ENCODE peak calls at places on chromosomes 16 and 17, in seven cellular contexts. One of them, this sample, is unnamed.

GRCh38 chr16:1929578-1930337 is 11.5 kb upstream of the HS3ST6 start:
- DNase-seq in breast epithelium: peak
- DNase-seq in spleen: peak
- DNase-seq in fibroblast of mammary gland: peak
- DNase-seq in body of pancreas: peak
- DNase-seq in GM12865: peak
- DNase-seq in PC-9: peak
- DNase-seq in this sample: peak

GRCh38 chr17:76331083-76331482 is 22.6 kb downstream of the PRPSAP1 start:
- DNase-seq in breast epithelium: no peak
- DNase-seq in spleen: no peak
- DNase-seq in fibroblast of mammary gland: no peak
- DNase-seq in body of pancreas: no peak
- DNase-seq in GM12865: no peak
- DNase-seq in PC-9: peak
- DNase-seq in this sample: no peak

GRCh38 chr16:86625821-86626220 is 47.5 kb downstream of the FOXL1 start:
- DNase-seq in breast epithelium: peak
- DNase-seq in spleen: no peak
- DNase-seq in fibroblast of mammary gland: no peak
- DNase-seq in body of pancreas: no peak
- DNase-seq in GM12865: no peak
- DNase-seq in PC-9: no peak
- DNase-seq in this sample: no peak

GRCh38 chr17:80959330-80960036 is 32.2 kb upstream of the CHMP6 start:
- DNase-seq in breast epithelium: peak
- DNase-seq in spleen: peak
- DNase-seq in fibroblast of mammary gland: peak
- DNase-seq in body of pancreas: peak
- DNase-seq in GM12865: no peak
- DNase-seq in PC-9: no peak
- DNase-seq in this sample: peak

GRCh38 chr17:63675607-63676539 is 24.1 kb downstream of the LIMD2 start:
- DNase-seq in breast epithelium: peak
- DNase-seq in spleen: no peak
- DNase-seq in fibroblast of mammary gland: peak
- DNase-seq in body of pancreas: peak
- DNase-seq in GM12865: no peak
- DNase-seq in PC-9: peak
- DNase-seq in this sample: peak

GRCh38 chr17:78421534-78422266 is 43.3 kb downstream of the PGS1 start:
- DNase-seq in breast epithelium: peak
- DNase-seq in spleen: peak
- DNase-seq in fibroblast of mammary gland: peak
- DNase-seq in body of pancreas: peak
- DNase-seq in GM12865: peak
- DNase-seq in PC-9: peak
- DNase-seq in this sample: peak

GRCh38 chr16:30351001-30351441 is 4.1 kb downstream of the CD2BP2 start:
- DNase-seq in breast epithelium: no peak
- DNase-seq in spleen: peak
- DNase-seq in fibroblast of mammary gland: no peak
- DNase-seq in body of pancreas: no peak
- DNase-seq in GM12865: no peak
- DNase-seq in PC-9: no peak
- DNase-seq in this sample: no peak

GRCh38 chr16:80580109-80580832 is 39.5 kb downstream of the DYNLRB2 start:
- DNase-seq in breast epithelium: no peak
- DNase-seq in spleen: no peak
- DNase-seq in fibroblast of mammary gland: peak
- DNase-seq in body of pancreas: no peak
- DNase-seq in GM12865: peak
- DNase-seq in PC-9: no peak
- DNase-seq in this sample: peak

GRCh38 chr17:79914813-79915740 is 75.8 kb upstream of the CBX4 start:
- DNase-seq in breast epithelium: no peak
- DNase-seq in spleen: peak
- DNase-seq in fibroblast of mammary gland: no peak
- DNase-seq in body of pancreas: no peak
- DNase-seq in GM12865: no peak
- DNase-seq in PC-9: no peak
- DNase-seq in this sample: no peak

GRCh38 chr16:68499011-68499410 is 40.1 kb upstream of the ZFP90 start:
- DNase-seq in breast epithelium: peak
- DNase-seq in spleen: no peak
- DNase-seq in fibroblast of mammary gland: no peak
- DNase-seq in body of pancreas: no peak
- DNase-seq in GM12865: no peak
- DNase-seq in PC-9: no peak
- DNase-seq in this sample: no peak

GRCh38 chr16:77945126-77945525 is 77.2 kb upstream of the CLEC3A start:
- DNase-seq in breast epithelium: no peak
- DNase-seq in spleen: no peak
- DNase-seq in fibroblast of mammary gland: no peak
- DNase-seq in body of pancreas: no peak
- DNase-seq in GM12865: no peak
- DNase-seq in PC-9: no peak
- DNase-seq in this sample: peak

GRCh38 chr16:70661918-70662641 is 15.7 kb downstream of the IL34 start:
- DNase-seq in breast epithelium: no peak
- DNase-seq in spleen: no peak
- DNase-seq in fibroblast of mammary gland: peak
- DNase-seq in body of pancreas: no peak
- DNase-seq in GM12865: no peak
- DNase-seq in PC-9: no peak
- DNase-seq in this sample: no peak

GRCh38 chr17:63223212-63223911 is 222.7 kb downstream of the CYB561 start:
- DNase-seq in breast epithelium: no peak
- DNase-seq in spleen: no peak
- DNase-seq in fibroblast of mammary gland: no peak
- DNase-seq in body of pancreas: no peak
- DNase-seq in GM12865: no peak
- DNase-seq in PC-9: no peak
- DNase-seq in this sample: no peak

GRCh38 chr16:1330260-1330914 is 3.1 kb upstream of the BAIAP3 start:
- DNase-seq in breast epithelium: no peak
- DNase-seq in spleen: no peak
- DNase-seq in fibroblast of mammary gland: no peak
- DNase-seq in body of pancreas: no peak
- DNase-seq in GM12865: peak
- DNase-seq in PC-9: no peak
- DNase-seq in this sample: no peak

GRCh38 chr16:81885976-81886586 is 107.0 kb downstream of the PLCG2 start:
- DNase-seq in breast epithelium: no peak
- DNase-seq in spleen: no peak
- DNase-seq in fibroblast of mammary gland: peak
- DNase-seq in body of pancreas: no peak
- DNase-seq in GM12865: peak
- DNase-seq in PC-9: no peak
- DNase-seq in this sample: peak

GRCh38 chr16:80703391-80704071 is 100.9 kb downstream of the CDYL2 start:
- DNase-seq in breast epithelium: no peak
- DNase-seq in spleen: no peak
- DNase-seq in fibroblast of mammary gland: no peak
- DNase-seq in body of pancreas: no peak
- DNase-seq in GM12865: no peak
- DNase-seq in PC-9: no peak
- DNase-seq in this sample: no peak

GRCh38 chr17:14268264-14268663 is 31.6 kb upstream of the CDRT15 start:
- DNase-seq in breast epithelium: no peak
- DNase-seq in spleen: no peak
- DNase-seq in fibroblast of mammary gland: peak
- DNase-seq in body of pancreas: no peak
- DNase-seq in GM12865: no peak
- DNase-seq in PC-9: no peak
- DNase-seq in this sample: no peak

GRCh38 chr16:66359811-66360608 is 6.5 kb upstream of the CDH5 start:
- DNase-seq in breast epithelium: no peak
- DNase-seq in spleen: no peak
- DNase-seq in fibroblast of mammary gland: no peak
- DNase-seq in body of pancreas: no peak
- DNase-seq in GM12865: no peak
- DNase-seq in PC-9: no peak
- DNase-seq in this sample: peak

GRCh38 chr17:37413875-37414519 is 7.3 kb downstream of the TADA2A start:
- DNase-seq in breast epithelium: no peak
- DNase-seq in spleen: no peak
- DNase-seq in fibroblast of mammary gland: peak
- DNase-seq in body of pancreas: no peak
- DNase-seq in GM12865: no peak
- DNase-seq in PC-9: no peak
- DNase-seq in this sample: no peak

GRCh38 chr16:51767564-51767963 is 616.5 kb upstream of the SALL1 start:
- DNase-seq in breast epithelium: no peak
- DNase-seq in spleen: no peak
- DNase-seq in fibroblast of mammary gland: no peak
- DNase-seq in body of pancreas: no peak
- DNase-seq in GM12865: no peak
- DNase-seq in PC-9: no peak
- DNase-seq in this sample: no peak

GRCh38 chr17:64024781-64025731 is 4.6 kb upstream of the ICAM2 start:
- DNase-seq in breast epithelium: no peak
- DNase-seq in spleen: no peak
- DNase-seq in fibroblast of mammary gland: peak
- DNase-seq in body of pancreas: peak
- DNase-seq in GM12865: no peak
- DNase-seq in PC-9: no peak
- DNase-seq in this sample: no peak

GRCh38 chr17:32350662-32351418 is 883 bp downstream of the ZNF207 start:
- DNase-seq in breast epithelium: peak
- DNase-seq in spleen: no peak
- DNase-seq in fibroblast of mammary gland: peak
- DNase-seq in body of pancreas: peak
- DNase-seq in GM12865: peak
- DNase-seq in PC-9: peak
- DNase-seq in this sample: peak

GRCh38 chr16:3836641-3837040 is 43.9 kb downstream of the CREBBP start:
- DNase-seq in breast epithelium: no peak
- DNase-seq in spleen: no peak
- DNase-seq in fibroblast of mammary gland: peak
- DNase-seq in body of pancreas: no peak
- DNase-seq in GM12865: no peak
- DNase-seq in PC-9: no peak
- DNase-seq in this sample: no peak

GRCh38 chr17:41734139-41734948 is at the start of gene HAP1:
- DNase-seq in breast epithelium: no peak
- DNase-seq in spleen: no peak
- DNase-seq in fibroblast of mammary gland: no peak
- DNase-seq in body of pancreas: peak
- DNase-seq in GM12865: no peak
- DNase-seq in PC-9: no peak
- DNase-seq in this sample: no peak

DNA sequence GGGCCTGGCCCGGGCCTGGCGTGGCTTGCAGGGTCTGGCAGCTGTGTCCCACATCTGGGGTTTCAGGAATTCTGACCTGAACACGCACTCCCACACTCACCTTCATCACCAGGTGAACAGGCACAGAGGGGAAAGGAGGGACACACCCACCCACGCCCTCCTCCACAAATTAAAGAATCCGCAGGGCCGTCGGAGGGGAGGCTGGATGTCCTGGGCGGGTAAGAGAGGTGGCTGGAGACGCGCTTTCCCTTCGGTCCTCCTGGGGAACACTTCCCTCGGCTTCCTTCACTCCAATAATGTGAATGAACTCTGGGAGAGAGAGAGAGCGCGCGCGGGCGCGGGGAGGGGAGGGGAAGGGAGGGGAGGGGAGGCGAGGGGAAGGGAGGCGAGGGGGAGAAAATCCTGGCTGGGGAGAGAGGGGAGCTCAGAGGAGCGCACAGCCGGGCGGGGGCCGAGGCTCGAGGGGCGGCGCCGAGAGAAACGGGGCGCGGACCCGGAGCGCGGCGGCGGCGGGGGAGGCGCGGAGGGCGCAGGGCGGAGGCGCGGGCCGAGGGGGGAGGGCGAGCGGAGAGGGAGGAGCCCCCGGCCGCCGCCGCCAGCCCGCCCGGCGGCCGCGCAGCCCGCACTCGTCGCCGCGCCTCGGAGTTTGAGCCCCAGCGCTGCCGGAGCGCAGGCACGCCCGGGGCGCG is at the start of gene CACNG4:
- DNase-seq in breast epithelium: no peak
- DNase-seq in spleen: no peak
- DNase-seq in fibroblast of mammary gland: no peak
- DNase-seq in body of pancreas: no peak
- DNase-seq in GM12865: no peak
- DNase-seq in PC-9: no peak
- DNase-seq in this sample: no peak
- H3K4me3 ChIP-seq in breast epithelium: peak
- H3K4me3 ChIP-seq in spleen: peak
- H3K4me3 ChIP-seq in fibroblast of mammary gland: no peak
- H3K4me3 ChIP-seq in body of pancreas: no peak
- H3K4me3 ChIP-seq in GM12865: peak
- H3K4me3 ChIP-seq in PC-9: peak
- H3K4me3 ChIP-seq in this sample: no peak

DNA sequence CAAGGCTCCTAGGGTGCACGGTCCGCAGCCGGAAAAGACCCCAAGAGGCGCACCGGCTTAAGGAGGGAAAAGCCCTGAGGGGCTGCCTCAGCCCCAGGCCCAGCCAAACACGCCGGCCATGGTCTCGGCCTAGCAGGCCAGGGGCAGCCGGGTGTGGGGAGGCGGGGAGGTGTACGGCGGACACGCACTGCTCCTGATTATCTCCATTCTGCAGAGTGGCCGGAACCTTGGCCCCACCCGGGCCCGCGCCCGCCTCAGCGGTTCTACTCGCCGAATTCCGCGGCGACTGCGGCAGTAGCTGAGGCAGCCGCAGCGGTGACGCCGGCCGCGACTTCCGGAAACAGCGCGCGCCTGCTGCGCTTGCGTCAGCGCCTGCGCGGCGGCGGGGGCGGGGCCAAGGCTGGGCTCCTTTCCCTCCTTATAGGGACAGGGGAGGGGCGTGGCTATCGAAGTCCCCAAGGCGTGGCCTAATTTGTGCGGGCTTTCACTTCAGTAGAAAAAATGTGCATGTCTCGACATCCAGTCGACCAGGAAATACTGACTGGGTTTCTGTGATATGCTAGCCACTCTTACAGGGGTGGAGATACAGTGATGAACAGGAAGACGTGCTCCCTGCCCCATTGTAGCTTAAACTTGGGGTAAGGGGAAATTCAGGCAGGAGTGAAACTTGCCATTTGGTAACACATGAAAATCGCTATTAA is at the start of gene PARN:
- DNase-seq in breast epithelium: peak
- DNase-seq in spleen: peak
- DNase-seq in fibroblast of mammary gland: peak
- DNase-seq in body of pancreas: peak
- DNase-seq in GM12865: peak
- DNase-seq in PC-9: peak
- DNase-seq in this sample: peak
- TF ChIP-seq CTCF in breast epithelium: no peak
- TF ChIP-seq CTCF in spleen: no peak
- TF ChIP-seq CTCF in fibroblast of mammary gland: no peak
- TF ChIP-seq CTCF in body of pancreas: no peak
- TF ChIP-seq CTCF in GM12865: no peak
- TF ChIP-seq CTCF in PC-9: no peak
- TF ChIP-seq CTCF in this sample: no peak

GRCh38 chr16:23131841-23132576 is 17.2 kb downstream of the USP31 start:
- DNase-seq in breast epithelium: no peak
- DNase-seq in spleen: no peak
- DNase-seq in fibroblast of mammary gland: peak
- DNase-seq in body of pancreas: no peak
- DNase-seq in GM12865: no peak
- DNase-seq in PC-9: no peak
- DNase-seq in this sample: no peak
- H3K4me3 ChIP-seq in breast epithelium: peak
- H3K4me3 ChIP-seq in spleen: no peak
- H3K4me3 ChIP-seq in fibroblast of mammary gland: no peak
- H3K4me3 ChIP-seq in body of pancreas: no peak
- H3K4me3 ChIP-seq in GM12865: no peak
- H3K4me3 ChIP-seq in PC-9: no peak
- H3K4me3 ChIP-seq in this sample: peak

GRCh38 chr17:30824356-30825145 is at the start of gene CRLF3:
- DNase-seq in breast epithelium: peak
- DNase-seq in spleen: peak
- DNase-seq in fibroblast of mammary gland: peak
- DNase-seq in body of pancreas: peak
- DNase-seq in GM12865: peak
- DNase-seq in PC-9: peak
- DNase-seq in this sample: peak
- TF ChIP-seq CTCF in breast epithelium: no peak
- TF ChIP-seq CTCF in spleen: peak
- TF ChIP-seq CTCF in fibroblast of mammary gland: peak
- TF ChIP-seq CTCF in body of pancreas: no peak
- TF ChIP-seq CTCF in GM12865: peak
- TF ChIP-seq CTCF in PC-9: no peak
- TF ChIP-seq CTCF in this sample: peak

This sample was measured in AG10803.